ENCODE peak calls at places on chromosomes 11 and 22, in ten cellular contexts. Y, C, V, E, A, F, N, T, P and K are unnamed samples.

GRCh38 chr22:24153353-24153752 is 27.9 kb upstream of the SUSD2 start:
- DNase-seq in C (no peak), P (no peak), V (no peak), F (no peak), Y (peak), T (no peak), E (peak), N (no peak), A (no peak), K (no peak)

GRCh38 chr11:134725939-134726639 is 314.0 kb upstream of the B3GAT1 start:
- DNase-seq in P (peak), F (no peak), V (peak), C (no peak), Y (no peak), A (no peak), T (no peak), N (no peak), E (no peak), K (no peak)

GRCh38 chr11:124602193-124602592 is 9.0 kb upstream of the PANX3 start:
- DNase-seq in A (no peak), Y (peak), E (peak), F (no peak), T (no peak), C (no peak), N (no peak), P (no peak), V (no peak), K (no peak)

GRCh38 chr11:89267660-89268302 is 90.1 kb downstream of the TYR start:
- DNase-seq in A (no peak), V (no peak), E (no peak), F (no peak), Y (no peak), N (no peak), P (no peak), C (no peak), T (no peak), K (no peak)

GRCh38 chr22:45351956-45352355 is 42.2 kb downstream of the FAM118A start:
- DNase-seq in E (no peak), F (no peak), Y (no peak), V (no peak), P (no peak), C (no peak), T (no peak), A (no peak), N (no peak), K (no peak)

GRCh38 chr11:44566952-44567875 is 1.8 kb downstream of the CD82 start:
- DNase-seq in C (no peak), P (no peak), F (no peak), V (no peak), A (no peak), E (no peak), N (no peak), Y (no peak), T (no peak), K (no peak)

GRCh38 chr11:112320668-112321067 is 60.0 kb upstream of the PLET1 start:
- DNase-seq in C (peak), V (peak), Y (peak), A (no peak), T (peak), E (peak), F (peak), P (no peak), N (no peak), K (no peak)

GRCh38 chr11:123640677-123641494 is 13.5 kb downstream of the SCN3B start:
- DNase-seq in E (no peak), N (no peak), Y (peak), A (no peak), C (peak), P (peak), T (peak), V (peak), F (no peak), K (no peak)

GRCh38 chr22:43994416-43994815 is 29.7 kb upstream of the PARVB start:
- DNase-seq in C (no peak), N (no peak), A (no peak), F (no peak), V (no peak), T (no peak), E (no peak), P (no peak), Y (no peak), K (no peak)

GRCh38 chr11:61728940-61729219 is 23.6 kb upstream of the MYRF start:
- DNase-seq in F (no peak), E (peak), V (no peak), P (no peak), T (peak), Y (peak), A (no peak), C (no peak), N (no peak), K (no peak)

GRCh38 chr11:61350336-61350735 is 11.3 kb downstream of the CYB561A3 start:
- DNase-seq in Y (no peak), A (no peak), V (no peak), E (no peak), T (no peak), P (no peak), F (no peak), C (no peak), N (no peak), K (no peak)

GRCh38 chr11:126104420-126104819 is 41.8 kb upstream of the CDON start:
- DNase-seq in N (no peak), P (no peak), T (no peak), A (no peak), E (no peak), Y (no peak), F (no peak), V (no peak), C (no peak), K (no peak)

GRCh38 chr11:60165538-60165937 is 17.3 kb downstream of the MS4A6A start:
- DNase-seq in A (no peak), E (no peak), T (no peak), P (no peak), F (no peak), V (no peak), Y (no peak), C (no peak), N (no peak), K (no peak)

GRCh38 chr11:115660072-115660805 is 156.0 kb upstream of the CADM1 start:
- DNase-seq in F (no peak), T (no peak), C (no peak), A (no peak), Y (no peak), N (no peak), V (no peak), E (no peak), P (peak), K (no peak)

GRCh38 chr11:58940028-58940427 is 740 bp downstream of the GLYATL1 start:
- DNase-seq in E (no peak), Y (no peak), V (no peak), F (no peak), N (no peak), A (no peak), T (no peak), C (no peak), P (no peak), K (no peak)

GRCh38 chr11:75077316-75077715 is 19.4 kb downstream of the OR2AT4 start:
- DNase-seq in P (no peak), C (no peak), N (no peak), E (no peak), Y (peak), F (no peak), V (no peak), T (no peak), A (no peak), K (no peak)

GRCh38 chr11:12725863-12726666 is 51.8 kb downstream of the TEAD1 start:
- DNase-seq in P (no peak), C (no peak), Y (peak), N (no peak), A (no peak), F (no peak), V (no peak), T (no peak), E (peak), K (no peak)

GRCh38 chr11:113147249-113147648 is 167.1 kb upstream of the TTC12 start:
- DNase-seq in Y (no peak), V (no peak), F (no peak), E (no peak), A (no peak), N (no peak), C (no peak), P (no peak), T (no peak), K (no peak)

DNA sequence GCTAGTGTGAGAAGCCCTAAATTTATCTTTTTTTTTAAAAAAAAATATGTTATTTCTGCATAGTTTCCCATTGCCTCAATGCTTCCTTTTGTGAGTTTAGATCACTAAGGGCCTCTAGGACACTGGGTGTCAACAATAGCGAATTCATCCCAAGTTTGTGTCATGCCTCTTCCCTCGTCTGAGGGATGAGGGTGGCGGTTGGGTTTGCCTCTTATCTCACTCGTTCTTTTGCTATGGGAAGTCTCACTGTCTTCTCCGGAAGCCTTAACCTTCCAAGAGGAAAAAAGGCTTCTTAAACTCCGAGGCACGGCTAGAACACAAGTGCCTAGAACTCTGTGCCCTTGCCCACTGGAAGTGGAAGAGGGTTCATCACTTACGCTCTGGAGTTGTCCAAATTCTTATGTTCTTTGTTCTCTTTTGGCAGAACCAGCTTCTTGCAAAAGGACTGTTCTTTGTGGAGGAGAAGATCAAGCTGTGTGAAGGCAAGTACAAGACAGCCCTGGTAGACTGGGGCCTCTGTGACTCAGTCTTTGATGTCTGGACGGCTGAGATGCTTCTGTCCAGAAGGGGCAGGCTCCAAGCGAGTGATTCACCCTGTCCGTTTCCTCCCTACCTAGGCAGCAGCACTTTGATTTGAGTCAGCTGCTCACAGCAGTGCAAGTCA is 78.5 kb downstream of the TRAF6 start:
- DNase-seq in A (no peak), Y (peak), N (no peak), C (peak), T (no peak), E (peak), V (peak), P (no peak), F (peak), K (no peak)
- TF ChIP-seq CTCF in A (peak), Y (peak), N (no peak), C (no peak), T (peak), E (peak), V (no peak), P (no peak), F (peak), K (peak)

GRCh38 chr11:17561111-17561415 is 14.0 kb downstream of the OTOG start:
- DNase-seq in P (no peak), E (no peak), V (no peak), F (no peak), Y (no peak), A (no peak), C (no peak), N (no peak), T (no peak), K (no peak)

GRCh38 chr11:17563248-17563647 is 16.2 kb downstream of the OTOG start:
- DNase-seq in V (no peak), A (no peak), Y (no peak), T (peak), E (no peak), F (no peak), N (no peak), C (no peak), P (no peak), K (no peak)

GRCh38 chr11:17563961-17564686 is 17.1 kb downstream of the OTOG start:
- DNase-seq in A (no peak), T (peak), Y (no peak), P (no peak), E (no peak), N (no peak), V (no peak), F (no peak), C (no peak), K (no peak)

GRCh38 chr11:17561466-17562001 is 14.5 kb downstream of the OTOG start:
- DNase-seq in N (no peak), C (no peak), P (no peak), E (no peak), V (no peak), T (peak), Y (no peak), F (no peak), A (no peak), K (no peak)

GRCh38 chr11:17564687-17565042 is 17.6 kb downstream of the OTOG start:
- DNase-seq in P (no peak), E (no peak), F (no peak), N (no peak), C (no peak), V (no peak), A (no peak), T (no peak), Y (no peak), K (no peak)
- TF ChIP-seq CTCF in P (peak), E (peak), F (peak), N (no peak), C (no peak), V (no peak), A (no peak), T (no peak), Y (no peak), K (peak)

GRCh38 chr11:83801799-83802198 is 515.6 kb upstream of the CCDC90B start:
- DNase-seq in E (no peak), T (no peak), N (no peak), P (no peak), F (no peak), V (no peak), C (no peak), A (no peak), Y (no peak), K (no peak)
- TF ChIP-seq CTCF in E (peak), T (peak), N (no peak), P (no peak), F (peak), V (no peak), C (no peak), A (no peak), Y (no peak), K (peak)

GRCh38 chr11:103326070-103326794 is 217.0 kb downstream of the DYNC2H1 start:
- DNase-seq in T (peak), V (peak), N (no peak), A (peak), Y (peak), P (peak), F (peak), E (peak), C (peak), K (no peak)
- TF ChIP-seq CTCF in T (peak), V (peak), N (no peak), A (peak), Y (peak), P (peak), F (peak), E (peak), C (peak), K (peak)

GRCh38 chr11:76916712-76917111 is 56.0 kb downstream of the ACER3 start:
- DNase-seq in F (no peak), A (no peak), E (no peak), C (no peak), P (no peak), N (no peak), Y (no peak), V (no peak), T (no peak), K (no peak)
- TF ChIP-seq CTCF in F (no peak), A (no peak), E (no peak), C (no peak), P (no peak), N (no peak), Y (no peak), V (no peak), T (no peak), K (no peak)

GRCh38 chr11:81394324-81394723 is 1339.3 kb downstream of the FAM181B start:
- DNase-seq in C (no peak), Y (no peak), P (no peak), E (no peak), V (no peak), F (no peak), N (no peak), T (no peak), A (no peak), K (no peak)
- TF ChIP-seq CTCF in C (no peak), Y (no peak), P (no peak), E (no peak), V (no peak), F (no peak), N (no peak), T (no peak), A (no peak), K (no peak)

DNA sequence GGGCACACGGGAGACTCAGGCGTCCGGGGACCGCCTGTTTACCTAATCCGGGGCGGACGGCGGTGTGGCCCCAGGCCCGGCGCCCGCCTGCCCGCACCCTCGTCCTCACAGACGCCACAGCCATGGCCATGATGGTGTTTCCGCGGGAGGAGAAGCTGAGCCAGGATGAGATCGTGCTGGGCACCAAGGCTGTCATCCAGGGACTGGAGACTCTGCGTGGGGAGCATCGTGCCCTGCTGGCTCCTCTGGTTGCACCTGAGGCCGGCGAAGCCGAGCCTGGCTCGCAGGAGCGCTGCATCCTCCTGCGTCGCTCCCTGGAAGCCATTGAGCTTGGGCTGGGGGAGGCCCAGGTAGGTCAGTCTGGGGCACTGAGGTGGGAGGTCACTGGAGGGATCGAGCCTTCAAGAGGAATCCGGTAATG is 10.0 kb upstream of the RAB1B start:
- DNase-seq in N (no peak), P (no peak), Y (no peak), E (no peak), F (no peak), A (no peak), V (no peak), C (no peak), T (no peak), K (no peak)
- TF ChIP-seq CTCF in N (no peak), P (no peak), Y (no peak), E (peak), F (no peak), A (no peak), V (no peak), C (no peak), T (no peak), K (peak)

DNA sequence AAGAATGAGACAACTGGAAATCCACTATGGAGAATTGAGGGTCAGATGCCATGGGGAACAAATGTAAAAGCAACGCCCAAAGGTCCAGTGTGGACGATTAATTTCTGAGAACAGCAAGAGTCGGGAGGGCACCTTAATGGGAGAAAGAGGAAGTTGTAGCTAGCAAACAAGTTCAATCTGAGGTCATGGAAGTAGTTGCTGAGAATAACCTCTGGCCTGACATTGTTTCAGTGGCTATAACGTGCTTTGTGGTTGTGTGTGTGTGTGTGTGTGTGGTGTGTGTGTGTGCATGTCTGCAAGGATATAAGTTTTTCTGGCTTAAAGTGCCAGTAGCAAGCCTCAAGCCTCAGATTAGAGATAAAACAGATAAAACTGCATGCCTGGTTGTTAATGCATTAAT is 1630.1 kb upstream of the TENM4 start:
- DNase-seq in V (no peak), Y (no peak), N (no peak), T (no peak), F (no peak), C (no peak), E (no peak), P (no peak), A (peak), K (no peak)
- TF ChIP-seq CTCF in V (no peak), Y (no peak), N (no peak), T (no peak), F (no peak), C (no peak), E (no peak), P (no peak), A (no peak), K (no peak)

DNA sequence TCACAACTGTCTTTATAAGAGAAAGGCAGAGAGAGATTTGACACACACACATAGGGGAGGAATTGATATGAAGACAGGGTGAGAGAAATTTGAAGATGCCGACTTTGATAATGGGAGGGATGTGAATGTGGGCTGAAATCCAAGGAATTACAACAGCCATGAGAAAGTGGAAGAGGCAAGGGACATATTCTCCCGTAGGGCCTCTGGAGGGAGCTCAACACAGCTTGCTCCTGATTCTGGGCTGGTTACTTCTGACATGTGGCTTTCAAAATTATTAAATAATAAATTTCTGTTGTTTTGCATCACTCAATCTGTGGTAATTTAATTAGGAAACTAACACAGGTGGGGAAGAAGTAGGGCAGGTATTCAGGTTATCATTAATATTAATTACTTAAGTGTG is 282.9 kb downstream of the LUZP2 start:
- DNase-seq in E (no peak), V (no peak), T (no peak), F (no peak), N (no peak), C (no peak), Y (no peak), A (no peak), P (no peak), K (no peak)
- TF ChIP-seq CTCF in E (no peak), V (peak), T (no peak), F (no peak), N (no peak), C (no peak), Y (peak), A (no peak), P (no peak), K (peak)